ENCODE peak calls at places on chromosomes 5 and 9, in eight cellular contexts. K is A549, A is astrocyte of the spinal cord, U is H1, I is GM20000, J is K562, L is ovary, Q is omental fat pad. V is an unnamed sample.

GRCh38 chr9:70229579-70229978 is 29.2 kb upstream of the SMC5 start:
- DNase-seq in J (peak; percentile 11), A (peak; percentile 57), Q (no peak), K (no peak), L (no peak), U (no peak), I (no peak), V (no peak)

GRCh38 chr5:53418409-53418808 is 62.0 kb upstream of the FST start:
- DNase-seq in Q (no peak), J (no peak), K (no peak), I (no peak), L (no peak), A (peak; percentile 52), U (no peak), V (no peak)

GRCh38 chr9:17532461-17532860 is 46.4 kb upstream of the SH3GL2 start:
- DNase-seq in U (no peak), I (no peak), J (no peak), L (no peak), Q (no peak), A (no peak), K (no peak), V (no peak)

GRCh38 chr9:110291921-110292575 is 35.7 kb upstream of the TXN start:
- DNase-seq in I (no peak), U (no peak), K (no peak), J (no peak), L (no peak), Q (no peak), A (no peak), V (no peak)

GRCh38 chr5:146213210-146213838 is 9.9 kb downstream of the RBM27 start:
- DNase-seq in U (no peak), Q (no peak), I (no peak), K (no peak), A (peak; percentile 56), J (peak; percentile 70), L (no peak), V (no peak)

GRCh38 chr5:79436224-79436623 is 77.7 kb downstream of the HOMER1 start:
- DNase-seq in Q (no peak), K (no peak), U (no peak), A (peak; percentile 26), J (no peak), I (no peak), L (no peak), V (no peak)

GRCh38 chr5:37506241-37506640 is 127.1 kb downstream of the WDR70 start:
- DNase-seq in A (no peak), J (no peak), U (no peak), I (no peak), Q (no peak), L (no peak), K (no peak), V (no peak)

GRCh38 chr9:129752915-129753724 is at the start of gene PTGES:
- DNase-seq in I (peak; percentile 56), A (peak; percentile 79), L (peak; percentile 75), Q (peak; percentile 35), U (peak; percentile 78), K (peak; percentile 91), J (peak; percentile 81), V (no peak)

GRCh38 chr5:131581710-131582109 is 53.3 kb downstream of the RAPGEF6 start:
- DNase-seq in J (no peak), L (no peak), U (no peak), A (no peak), I (no peak), Q (no peak), K (no peak), V (no peak)

GRCh38 chr5:76874088-76874581 is 24.3 kb downstream of the S100Z start:
- DNase-seq in Q (no peak), U (no peak), A (no peak), I (peak; percentile 35), J (peak; percentile 68), L (no peak), K (no peak), V (no peak)

GRCh38 chr9:114908104-114908621 is 22.2 kb downstream of the TNFSF8 start:
- DNase-seq in K (peak; percentile 80), I (no peak), U (no peak), L (no peak), Q (no peak), A (peak; percentile 47), J (no peak), V (no peak)

GRCh38 chr5:119071573-119071874 is 637 bp downstream of the DMXL1 start:
- DNase-seq in U (no peak), Q (no peak), A (no peak), I (no peak), L (no peak), J (no peak), K (no peak), V (no peak)

GRCh38 chr5:179817071-179817840 is 3.4 kb upstream of the SQSTM1 start:
- DNase-seq in A (no peak), Q (no peak), I (no peak), U (peak; percentile 77), K (no peak), J (no peak), L (peak; percentile 55), V (no peak)
- TF ChIP-seq CTCF in A (no peak), Q (no peak), I (no peak), U (no peak), K (no peak), J (no peak), L (no peak), V (no peak)

DNA sequence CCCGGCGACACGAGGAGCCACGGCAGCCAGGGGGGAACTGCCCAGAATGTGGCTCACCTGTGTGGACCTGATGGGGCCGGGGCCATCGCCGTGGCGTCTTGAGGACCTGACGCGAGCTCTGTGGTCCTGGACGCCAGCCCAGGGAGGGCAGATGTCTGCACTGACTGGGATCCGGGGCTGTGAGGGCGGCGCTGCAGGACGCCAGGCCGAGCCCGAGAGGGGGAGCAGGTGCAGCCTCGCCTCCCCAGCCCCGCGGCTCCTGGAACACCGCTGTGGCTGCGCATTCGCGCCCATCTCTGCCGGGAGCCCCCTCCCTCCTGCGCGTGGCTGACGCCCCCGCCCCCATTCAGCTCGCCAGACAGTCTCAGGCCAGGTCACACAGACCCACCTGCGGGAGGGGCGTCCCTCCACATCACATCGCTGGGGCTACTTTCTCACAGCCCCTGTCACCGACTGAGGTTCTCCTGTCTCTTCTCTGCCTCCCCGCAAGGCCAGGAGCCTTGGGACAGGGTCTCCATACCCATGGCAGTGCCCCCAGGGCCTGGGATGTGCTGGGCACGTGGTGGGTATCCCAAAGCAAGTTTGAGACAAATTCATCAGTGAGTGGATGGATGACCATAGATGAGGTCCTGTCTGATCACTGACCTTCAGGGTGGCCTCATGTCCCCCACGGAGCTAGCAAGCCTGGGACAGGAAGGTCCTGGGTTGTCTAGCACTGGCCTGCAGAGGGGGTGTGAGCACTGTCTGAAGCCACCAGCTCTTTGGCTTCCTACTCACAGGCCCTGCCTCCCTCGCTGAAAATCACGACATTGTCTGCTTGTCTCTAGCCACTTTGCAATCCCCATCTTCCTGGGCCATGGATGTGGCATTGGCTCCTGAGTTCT is 47.3 kb downstream of the RASGEF1C start:
- DNase-seq in K (no peak), A (no peak), J (peak; percentile 23), U (no peak), I (no peak), Q (no peak), L (no peak), V (no peak)
- TF ChIP-seq CTCF in K (no peak), A (no peak), J (peak; percentile 42), U (peak; percentile 43), I (no peak), Q (no peak), L (no peak), V (no peak)

GRCh38 chr5:32708949-32709348 is 2.2 kb upstream of the NPR3 start:
- DNase-seq in K (no peak), U (peak; percentile 53), A (no peak), J (no peak), Q (no peak), L (no peak), I (peak; percentile 14), V (no peak)

GRCh38 chr5:32709789-32710334 is 1.3 kb upstream of the NPR3 start:
- DNase-seq in I (peak; percentile 77), A (peak; percentile 83), K (peak; percentile 74), Q (peak; percentile 35), J (peak; percentile 72), U (peak; percentile 78), L (peak; percentile 60), V (no peak)

GRCh38 chr5:32710335-32710858 is 724 bp upstream of the NPR3 start:
- DNase-seq in L (no peak), A (no peak), J (no peak), Q (no peak), K (peak; percentile 66), U (peak; percentile 76), I (peak; percentile 35), V (no peak)

GRCh38 chr5:32703957-32704356 is 7.2 kb upstream of the NPR3 start:
- DNase-seq in Q (no peak), J (no peak), U (no peak), I (no peak), A (no peak), L (no peak), K (no peak), V (no peak)

GRCh38 chr5:32707394-32707997 is 3.6 kb upstream of the NPR3 start:
- DNase-seq in Q (no peak), K (peak; percentile 52), A (peak; percentile 60), I (peak; percentile 32), L (no peak), U (no peak), J (no peak), V (no peak)
- TF ChIP-seq CTCF in Q (no peak), K (peak; percentile 86), A (peak; percentile 53), I (no peak), L (no peak), U (no peak), J (peak; percentile 50), V (no peak)

GRCh38 chr5:81513982-81514381 is 120.0 kb upstream of the ACOT12 start:
- DNase-seq in J (no peak), L (no peak), A (peak; percentile 26), Q (no peak), I (no peak), U (no peak), K (peak; percentile 5), V (no peak)
- TF ChIP-seq CTCF in J (no peak), L (no peak), A (peak; percentile 28), Q (no peak), I (no peak), U (no peak), K (peak; percentile 40), V (no peak)

GRCh38 chr9:137034039-137034708 is 2.3 kb upstream of the FUT7 start:
- DNase-seq in K (no peak), I (no peak), U (no peak), Q (no peak), L (no peak), J (no peak), A (no peak), V (no peak)
- TF ChIP-seq CTCF in K (no peak), I (no peak), U (no peak), Q (no peak), L (no peak), J (no peak), A (no peak), V (no peak)

V was measured in activated B cell treated with CpG ODN at 0.5 μM for 24 hours.